ENCODE peak calls at places on chromosomes 3 and 15, in seven cellular contexts. I is OCI-LY7, M is stomach, G is heart right ventricle, P is AG04450, D is brain microvascular endothelial cell, U is fibroblast of the aortic adventitia. B is an unnamed sample.

GRCh38 chr15:79197285-79197684 is 85.2 kb upstream of the ANKRD34C start:
- DNase-seq in P (no peak), U (no peak), M (no peak), D (no peak), I (no peak), G (no peak), B (no peak)

GRCh38 chr3:172892158-172892557 is 141.6 kb downstream of the ECT2 start:
- DNase-seq in P (no peak), I (no peak), G (no peak), U (peak; percentile 99), M (no peak), D (peak; percentile 20), B (no peak)

GRCh38 chr3:158471639-158472294 is 99.2 kb upstream of the MLF1 start:
- DNase-seq in I (no peak), G (no peak), P (peak; percentile 85), D (peak; percentile 26), U (peak; percentile 96), M (no peak), B (no peak)

GRCh38 chr15:49301562-49301961 is 121.5 kb upstream of the FGF7 start:
- DNase-seq in G (no peak), U (peak; percentile 69), I (no peak), D (no peak), P (no peak), M (no peak), B (no peak)

GRCh38 chr3:72004749-72005292 is 219.9 kb upstream of the PROK2 start:
- DNase-seq in P (no peak), G (no peak), M (no peak), U (peak; percentile 83), D (peak; percentile 22), I (no peak), B (no peak)

GRCh38 chr3:41808152-41808551 is 153.8 kb downstream of the ULK4 start:
- DNase-seq in I (no peak), P (peak; percentile 15), D (peak; percentile 75), U (peak; percentile 45), M (no peak), G (no peak), B (no peak)

GRCh38 chr15:32029409-32029861 is 880 bp upstream of the CHRNA7 start:
- DNase-seq in D (no peak), M (peak; percentile 35), I (no peak), U (no peak), G (no peak), P (no peak), B (peak; percentile 65)

GRCh38 chr15:33067456-33067855 is 127.1 kb downstream of the FMN1 start:
- DNase-seq in M (no peak), U (no peak), P (peak; percentile 61), I (no peak), D (peak; percentile 76), G (no peak), B (no peak)

GRCh38 chr3:64796597-64796996 is 108.8 kb upstream of the ADAMTS9 start:
- DNase-seq in M (no peak), U (no peak), D (peak; percentile 14), P (no peak), G (no peak), I (no peak), B (no peak)

GRCh38 chr3:36954452-36955134 is 9.7 kb upstream of the TRANK1 start:
- DNase-seq in M (no peak), P (no peak), D (no peak), G (no peak), U (no peak), I (no peak), B (no peak)

GRCh38 chr3:87088984-87089841 is 98.3 kb upstream of the VGLL3 start:
- DNase-seq in M (peak; percentile 36), P (peak; percentile 46), I (no peak), D (peak; percentile 46), G (peak; percentile 39), U (peak; percentile 86), B (peak; percentile 18)

GRCh38 chr3:170467007-170467406 is 48.3 kb downstream of the CLDN11 start:
- DNase-seq in M (no peak), D (no peak), G (no peak), I (no peak), U (no peak), P (no peak), B (no peak)

GRCh38 chr3:71111784-71112440 is 471.6 kb downstream of the FOXP1 start:
- DNase-seq in M (no peak), I (no peak), P (no peak), G (no peak), D (peak; percentile 89), U (peak; percentile 84), B (no peak)

GRCh38 chr3:58657036-58657435 is 9.5 kb downstream of the FAM3D start:
- DNase-seq in P (no peak), G (no peak), I (no peak), U (no peak), D (no peak), M (no peak), B (no peak)

GRCh38 chr3:115403791-115404190 is 219.5 kb upstream of the GAP43 start:
- DNase-seq in U (no peak), P (no peak), D (no peak), G (no peak), M (no peak), I (no peak), B (no peak)

GRCh38 chr15:63246691-63247464 is 30.5 kb upstream of the APH1B start:
- DNase-seq in G (no peak), P (no peak), U (peak; percentile 96), M (no peak), I (no peak), D (peak; percentile 36), B (no peak)

GRCh38 chr15:48680841-48681240 is 35.3 kb upstream of the FBN1 start:
- DNase-seq in I (no peak), M (no peak), D (peak; percentile 86), U (peak; percentile 87), P (peak; percentile 79), G (no peak), B (no peak)

GRCh38 chr3:124295358-124295757 is 303.4 kb upstream of the ROPN1 start:
- DNase-seq in G (no peak), P (no peak), D (no peak), U (no peak), M (no peak), I (no peak), B (no peak)

GRCh38 chr3:129504471-129505100 is 23.9 kb upstream of the RHO start:
- DNase-seq in U (no peak), D (no peak), P (no peak), M (no peak), G (no peak), I (no peak), B (no peak)

GRCh38 chr3:196501316-196502064 is 2.1 kb downstream of the RNF168 start:
- DNase-seq in D (peak; percentile 32), M (no peak), P (no peak), G (no peak), U (peak; percentile 36), I (peak; percentile 41), B (peak; percentile 32)

GRCh38 chr15:66931768-66932633 is 133.4 kb upstream of the SMAD3 start:
- DNase-seq in U (peak; percentile 52), P (no peak), M (peak; percentile 44), D (peak; percentile 69), G (no peak), I (no peak), B (no peak)

GRCh38 chr3:188133219-188133618 is 20.7 kb upstream of the LPP start:
- DNase-seq in U (peak; percentile 77), M (no peak), P (no peak), I (no peak), G (no peak), D (peak; percentile 92), B (no peak)

GRCh38 chr3:42661593-42662022 is 8.1 kb downstream of the ZBTB47 start:
- DNase-seq in P (no peak), G (no peak), I (no peak), D (no peak), U (no peak), M (no peak), B (no peak)

GRCh38 chr3:59391131-59391530 is 341.3 kb upstream of the CFAP20DC start:
- DNase-seq in M (no peak), D (no peak), G (no peak), U (no peak), P (no peak), I (no peak), B (no peak)

GRCh38 chr15:45137703-45138102 is 7.9 kb downstream of the DUOX1 start:
- DNase-seq in M (no peak), U (no peak), I (no peak), G (no peak), D (no peak), P (no peak), B (no peak)

GRCh38 chr3:63232764-63233396 is 45.2 kb upstream of the SYNPR start:
- DNase-seq in G (no peak), M (no peak), D (no peak), U (peak; percentile 24), I (peak; percentile 42), P (no peak), B (no peak)

GRCh38 chr3:188584162-188584529 is 430.2 kb downstream of the LPP start:
- DNase-seq in I (peak; percentile 14), D (peak; percentile 54), G (no peak), U (peak; percentile 92), M (no peak), P (no peak), B (no peak)

DNA sequence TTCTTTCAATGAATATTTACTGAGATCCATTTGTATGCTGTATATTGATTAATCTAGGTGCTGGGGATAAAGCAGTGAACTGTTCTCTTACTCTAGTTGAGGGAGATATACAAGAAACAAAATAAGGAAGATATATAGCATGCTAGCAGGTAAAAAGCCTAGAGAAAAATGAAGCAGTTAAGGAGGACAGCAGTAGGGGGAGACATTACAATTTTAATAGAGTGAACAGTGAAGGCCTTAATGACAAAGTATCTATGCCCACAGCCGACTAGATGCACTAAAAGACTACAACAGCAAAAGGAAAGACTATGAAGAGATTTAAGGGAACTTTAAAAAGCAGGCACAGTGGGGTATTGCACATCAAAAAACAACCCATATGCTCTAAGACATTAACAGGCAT is 81.4 kb downstream of the XRN1 start:
- DNase-seq in I (peak; percentile 25), D (no peak), P (no peak), G (no peak), U (no peak), M (no peak), B (no peak)
- TF ChIP-seq CTCF in I (peak; percentile 77), D (peak; percentile 17), P (peak; percentile 20), G (no peak), U (peak; percentile 15), M (no peak), B (peak; percentile 13)

GRCh38 chr3:107430214-107431047 is 53.2 kb downstream of the CCDC54 start:
- DNase-seq in D (peak; percentile 33), U (peak; percentile 53), G (peak; percentile 36), I (no peak), P (no peak), M (no peak), B (no peak)
- TF ChIP-seq CTCF in D (no peak), U (no peak), G (no peak), I (peak; percentile 27), P (no peak), M (no peak), B (peak; percentile 17)

GRCh38 chr3:161104561-161105551 is at the start of gene B3GALNT1:
- DNase-seq in D (peak; percentile 32), P (peak; percentile 20), U (peak; percentile 77), I (no peak), G (peak; percentile 47), M (peak; percentile 55), B (peak; percentile 65)
- TF ChIP-seq CTCF in D (no peak), P (no peak), U (no peak), I (no peak), G (no peak), M (no peak), B (no peak)

GRCh38 chr3:28853830-28854229 is 427.0 kb upstream of the RBMS3 start:
- DNase-seq in D (no peak), G (no peak), M (no peak), P (no peak), I (no peak), U (peak; percentile 46), B (no peak)
- TF ChIP-seq CTCF in D (peak; percentile 13), G (no peak), M (no peak), P (peak; percentile 25), I (peak; percentile 48), U (no peak), B (no peak)

B was measured in glutamatergic neuron.